ENCODE peak calls at places on chromosomes 7 and 10, in six cellular contexts. One of them, this sample, is unnamed.

GRCh38 chr10:44820094-44820493 is 91.0 kb upstream of the TMEM72 start:
- DNase-seq in RCC 7860: no peak
- DNase-seq in cardiac septum: no peak
- DNase-seq in T-cell: no peak
- DNase-seq in Kasumi-1: no peak
- DNase-seq in activated T-helper 1 cell treated with anti-CD3 and anti-CD28 coated beads, Interleukin-2, amount 50 U/mL, for 16 hours: no peak
- DNase-seq in this sample: no peak

GRCh38 chr10:95601116-95601719 is 40.0 kb upstream of the SORBS1 start:
- DNase-seq in RCC 7860: peak
- DNase-seq in cardiac septum: peak
- DNase-seq in T-cell: peak
- DNase-seq in Kasumi-1: peak
- DNase-seq in activated T-helper 1 cell treated with anti-CD3 and anti-CD28 coated beads, Interleukin-2, amount 50 U/mL, for 16 hours: no peak
- DNase-seq in this sample: peak

GRCh38 chr7:149821191-149822148 is 16.7 kb upstream of the ZNF862 start:
- DNase-seq in RCC 7860: no peak
- DNase-seq in cardiac septum: peak
- DNase-seq in T-cell: no peak
- DNase-seq in Kasumi-1: no peak
- DNase-seq in activated T-helper 1 cell treated with anti-CD3 and anti-CD28 coated beads, Interleukin-2, amount 50 U/mL, for 16 hours: no peak
- DNase-seq in this sample: no peak

GRCh38 chr10:15462253-15462885 is 91.3 kb upstream of the FAM171A1 start:
- DNase-seq in RCC 7860: no peak
- DNase-seq in cardiac septum: no peak
- DNase-seq in T-cell: no peak
- DNase-seq in Kasumi-1: no peak
- DNase-seq in activated T-helper 1 cell treated with anti-CD3 and anti-CD28 coated beads, Interleukin-2, amount 50 U/mL, for 16 hours: no peak
- DNase-seq in this sample: no peak

GRCh38 chr10:87842776-87843497 is 20.4 kb downstream of the KLLN start:
- DNase-seq in RCC 7860: peak
- DNase-seq in cardiac septum: no peak
- DNase-seq in T-cell: no peak
- DNase-seq in Kasumi-1: no peak
- DNase-seq in activated T-helper 1 cell treated with anti-CD3 and anti-CD28 coated beads, Interleukin-2, amount 50 U/mL, for 16 hours: no peak
- DNase-seq in this sample: no peak

GRCh38 chr10:11425672-11426071 is 185.8 kb downstream of the USP6NL start:
- DNase-seq in RCC 7860: no peak
- DNase-seq in cardiac septum: no peak
- DNase-seq in T-cell: no peak
- DNase-seq in Kasumi-1: no peak
- DNase-seq in activated T-helper 1 cell treated with anti-CD3 and anti-CD28 coated beads, Interleukin-2, amount 50 U/mL, for 16 hours: no peak
- DNase-seq in this sample: no peak

GRCh38 chr7:146961617-146962016 is 845.0 kb downstream of the CNTNAP2 start:
- DNase-seq in RCC 7860: peak
- DNase-seq in cardiac septum: no peak
- DNase-seq in T-cell: no peak
- DNase-seq in Kasumi-1: no peak
- DNase-seq in activated T-helper 1 cell treated with anti-CD3 and anti-CD28 coated beads, Interleukin-2, amount 50 U/mL, for 16 hours: no peak
- DNase-seq in this sample: no peak

GRCh38 chr10:125605167-125605566 is 77.8 kb downstream of the TEX36 start:
- DNase-seq in RCC 7860: no peak
- DNase-seq in cardiac septum: no peak
- DNase-seq in T-cell: no peak
- DNase-seq in Kasumi-1: no peak
- DNase-seq in activated T-helper 1 cell treated with anti-CD3 and anti-CD28 coated beads, Interleukin-2, amount 50 U/mL, for 16 hours: no peak
- DNase-seq in this sample: no peak

GRCh38 chr7:39355664-39356063 is 210.5 kb upstream of the YAE1 start:
- DNase-seq in RCC 7860: no peak
- DNase-seq in cardiac septum: no peak
- DNase-seq in T-cell: no peak
- DNase-seq in Kasumi-1: no peak
- DNase-seq in activated T-helper 1 cell treated with anti-CD3 and anti-CD28 coated beads, Interleukin-2, amount 50 U/mL, for 16 hours: no peak
- DNase-seq in this sample: no peak

GRCh38 chr10:132868995-132869394 is 73.4 kb downstream of the CFAP46 start:
- DNase-seq in RCC 7860: no peak
- DNase-seq in cardiac septum: peak
- DNase-seq in T-cell: no peak
- DNase-seq in Kasumi-1: no peak
- DNase-seq in activated T-helper 1 cell treated with anti-CD3 and anti-CD28 coated beads, Interleukin-2, amount 50 U/mL, for 16 hours: no peak
- DNase-seq in this sample: no peak

GRCh38 chr7:2805213-2806003 is 38.7 kb downstream of the GNA12 start:
- DNase-seq in RCC 7860: no peak
- DNase-seq in cardiac septum: no peak
- DNase-seq in T-cell: no peak
- DNase-seq in Kasumi-1: no peak
- DNase-seq in activated T-helper 1 cell treated with anti-CD3 and anti-CD28 coated beads, Interleukin-2, amount 50 U/mL, for 16 hours: no peak
- DNase-seq in this sample: no peak

GRCh38 chr7:66353547-66353946 is 148.4 kb downstream of the TPST1 start:
- DNase-seq in RCC 7860: no peak
- DNase-seq in cardiac septum: no peak
- DNase-seq in T-cell: no peak
- DNase-seq in Kasumi-1: no peak
- DNase-seq in activated T-helper 1 cell treated with anti-CD3 and anti-CD28 coated beads, Interleukin-2, amount 50 U/mL, for 16 hours: no peak
- DNase-seq in this sample: no peak

GRCh38 chr7:41232086-41232485 is 470.8 kb downstream of the INHBA start:
- DNase-seq in RCC 7860: no peak
- DNase-seq in cardiac septum: no peak
- DNase-seq in T-cell: no peak
- DNase-seq in Kasumi-1: no peak
- DNase-seq in activated T-helper 1 cell treated with anti-CD3 and anti-CD28 coated beads, Interleukin-2, amount 50 U/mL, for 16 hours: no peak
- DNase-seq in this sample: no peak

GRCh38 chr10:4686644-4686996 is 139.4 kb upstream of the AKR1E2 start:
- DNase-seq in RCC 7860: peak
- DNase-seq in cardiac septum: no peak
- DNase-seq in T-cell: no peak
- DNase-seq in Kasumi-1: no peak
- DNase-seq in activated T-helper 1 cell treated with anti-CD3 and anti-CD28 coated beads, Interleukin-2, amount 50 U/mL, for 16 hours: no peak
- DNase-seq in this sample: no peak

GRCh38 chr10:76786673-76787072 is 850.9 kb downstream of the KCNMA1 start:
- DNase-seq in RCC 7860: no peak
- DNase-seq in cardiac septum: no peak
- DNase-seq in T-cell: no peak
- DNase-seq in Kasumi-1: no peak
- DNase-seq in activated T-helper 1 cell treated with anti-CD3 and anti-CD28 coated beads, Interleukin-2, amount 50 U/mL, for 16 hours: no peak
- DNase-seq in this sample: no peak

GRCh38 chr7:148262721-148263229 is 327.8 kb upstream of the C7orf33 start:
- DNase-seq in RCC 7860: no peak
- DNase-seq in cardiac septum: peak
- DNase-seq in T-cell: peak
- DNase-seq in Kasumi-1: peak
- DNase-seq in activated T-helper 1 cell treated with anti-CD3 and anti-CD28 coated beads, Interleukin-2, amount 50 U/mL, for 16 hours: peak
- DNase-seq in this sample: no peak

GRCh38 chr10:102644066-102644645 is at the start of gene TRIM8:
- DNase-seq in RCC 7860: peak
- DNase-seq in cardiac septum: peak
- DNase-seq in T-cell: peak
- DNase-seq in Kasumi-1: peak
- DNase-seq in activated T-helper 1 cell treated with anti-CD3 and anti-CD28 coated beads, Interleukin-2, amount 50 U/mL, for 16 hours: peak
- DNase-seq in this sample: no peak

GRCh38 chr7:6442114-6442513 is 5.6 kb downstream of the DAGLB start:
- DNase-seq in RCC 7860: no peak
- DNase-seq in cardiac septum: no peak
- DNase-seq in T-cell: no peak
- DNase-seq in Kasumi-1: no peak
- DNase-seq in activated T-helper 1 cell treated with anti-CD3 and anti-CD28 coated beads, Interleukin-2, amount 50 U/mL, for 16 hours: no peak
- DNase-seq in this sample: no peak

GRCh38 chr7:131294553-131294952 is 33.1 kb upstream of the MKLN1 start:
- DNase-seq in RCC 7860: no peak
- DNase-seq in cardiac septum: no peak
- DNase-seq in T-cell: no peak
- DNase-seq in Kasumi-1: no peak
- DNase-seq in activated T-helper 1 cell treated with anti-CD3 and anti-CD28 coated beads, Interleukin-2, amount 50 U/mL, for 16 hours: no peak
- DNase-seq in this sample: no peak

GRCh38 chr7:46939558-46939957 is 642.4 kb downstream of the TNS3 start:
- DNase-seq in RCC 7860: no peak
- DNase-seq in cardiac septum: peak
- DNase-seq in T-cell: no peak
- DNase-seq in Kasumi-1: peak
- DNase-seq in activated T-helper 1 cell treated with anti-CD3 and anti-CD28 coated beads, Interleukin-2, amount 50 U/mL, for 16 hours: no peak
- DNase-seq in this sample: no peak

GRCh38 chr10:88974446-88975376 is 15.9 kb upstream of the FAS start:
- DNase-seq in RCC 7860: peak
- DNase-seq in cardiac septum: no peak
- DNase-seq in T-cell: no peak
- DNase-seq in Kasumi-1: peak
- DNase-seq in activated T-helper 1 cell treated with anti-CD3 and anti-CD28 coated beads, Interleukin-2, amount 50 U/mL, for 16 hours: no peak
- DNase-seq in this sample: no peak

GRCh38 chr10:61487506-61487905 is 34.3 kb upstream of the TMEM26 start:
- DNase-seq in RCC 7860: no peak
- DNase-seq in cardiac septum: no peak
- DNase-seq in T-cell: no peak
- DNase-seq in Kasumi-1: no peak
- DNase-seq in activated T-helper 1 cell treated with anti-CD3 and anti-CD28 coated beads, Interleukin-2, amount 50 U/mL, for 16 hours: no peak
- DNase-seq in this sample: no peak

GRCh38 chr7:43454936-43455518 is 127.9 kb upstream of the STK17A start:
- DNase-seq in RCC 7860: peak
- DNase-seq in cardiac septum: no peak
- DNase-seq in T-cell: no peak
- DNase-seq in Kasumi-1: peak
- DNase-seq in activated T-helper 1 cell treated with anti-CD3 and anti-CD28 coated beads, Interleukin-2, amount 50 U/mL, for 16 hours: no peak
- DNase-seq in this sample: no peak

GRCh38 chr10:69022611-69023010 is 34.0 kb downstream of the KIFBP start:
- DNase-seq in RCC 7860: no peak
- DNase-seq in cardiac septum: no peak
- DNase-seq in T-cell: no peak
- DNase-seq in Kasumi-1: no peak
- DNase-seq in activated T-helper 1 cell treated with anti-CD3 and anti-CD28 coated beads, Interleukin-2, amount 50 U/mL, for 16 hours: no peak
- DNase-seq in this sample: no peak

GRCh38 chr10:80204801-80205477 is 398 bp downstream of the ANXA11 start:
- DNase-seq in RCC 7860: no peak
- DNase-seq in cardiac septum: no peak
- DNase-seq in T-cell: peak
- DNase-seq in Kasumi-1: no peak
- DNase-seq in activated T-helper 1 cell treated with anti-CD3 and anti-CD28 coated beads, Interleukin-2, amount 50 U/mL, for 16 hours: peak
- DNase-seq in this sample: no peak

GRCh38 chr7:128741491-128741890 is 2.3 kb downstream of the CALU start:
- DNase-seq in RCC 7860: no peak
- DNase-seq in cardiac septum: no peak
- DNase-seq in T-cell: no peak
- DNase-seq in Kasumi-1: no peak
- DNase-seq in activated T-helper 1 cell treated with anti-CD3 and anti-CD28 coated beads, Interleukin-2, amount 50 U/mL, for 16 hours: no peak
- DNase-seq in this sample: no peak

GRCh38 chr10:18400201-18400910 is 251.0 kb downstream of the NSUN6 start:
- DNase-seq in RCC 7860: no peak
- DNase-seq in cardiac septum: no peak
- DNase-seq in T-cell: no peak
- DNase-seq in Kasumi-1: no peak
- DNase-seq in activated T-helper 1 cell treated with anti-CD3 and anti-CD28 coated beads, Interleukin-2, amount 50 U/mL, for 16 hours: no peak
- DNase-seq in this sample: no peak

GRCh38 chr10:14032406-14032998 is 298.2 kb downstream of the FRMD4A start:
- DNase-seq in RCC 7860: no peak
- DNase-seq in cardiac septum: no peak
- DNase-seq in T-cell: peak
- DNase-seq in Kasumi-1: no peak
- DNase-seq in activated T-helper 1 cell treated with anti-CD3 and anti-CD28 coated beads, Interleukin-2, amount 50 U/mL, for 16 hours: peak
- DNase-seq in this sample: no peak

GRCh38 chr10:124325998-124326636 is 92.6 kb downstream of the OAT start:
- DNase-seq in RCC 7860: no peak
- DNase-seq in cardiac septum: no peak
- DNase-seq in T-cell: no peak
- DNase-seq in Kasumi-1: no peak
- DNase-seq in activated T-helper 1 cell treated with anti-CD3 and anti-CD28 coated beads, Interleukin-2, amount 50 U/mL, for 16 hours: no peak
- DNase-seq in this sample: no peak

GRCh38 chr10:99395750-99396445 is 34.5 kb downstream of the GOT1 start:
- DNase-seq in RCC 7860: peak
- DNase-seq in cardiac septum: no peak
- DNase-seq in T-cell: no peak
- DNase-seq in Kasumi-1: no peak
- DNase-seq in activated T-helper 1 cell treated with anti-CD3 and anti-CD28 coated beads, Interleukin-2, amount 50 U/mL, for 16 hours: no peak
- DNase-seq in this sample: no peak

GRCh38 chr10:6039711-6040110 is 22.5 kb downstream of the IL2RA start:
- DNase-seq in RCC 7860: no peak
- DNase-seq in cardiac septum: no peak
- DNase-seq in T-cell: no peak
- DNase-seq in Kasumi-1: no peak
- DNase-seq in activated T-helper 1 cell treated with anti-CD3 and anti-CD28 coated beads, Interleukin-2, amount 50 U/mL, for 16 hours: no peak
- DNase-seq in this sample: no peak

GRCh38 chr7:5636446-5636835 is 145.0 kb downstream of the RNF216 start:
- DNase-seq in RCC 7860: no peak
- DNase-seq in cardiac septum: no peak
- DNase-seq in T-cell: no peak
- DNase-seq in Kasumi-1: no peak
- DNase-seq in activated T-helper 1 cell treated with anti-CD3 and anti-CD28 coated beads, Interleukin-2, amount 50 U/mL, for 16 hours: no peak
- DNase-seq in this sample: no peak

GRCh38 chr7:155423337-155424285 is 34.3 kb upstream of the EN2 start:
- DNase-seq in RCC 7860: no peak
- DNase-seq in cardiac septum: no peak
- DNase-seq in T-cell: no peak
- DNase-seq in Kasumi-1: no peak
- DNase-seq in activated T-helper 1 cell treated with anti-CD3 and anti-CD28 coated beads, Interleukin-2, amount 50 U/mL, for 16 hours: no peak
- DNase-seq in this sample: no peak

This sample was measured in GOT3.